ENCODE peak calls at places on chromosome 1, in ten cellular contexts. One of them, this sample, is unnamed.

GRCh38 chr1:16237343-16237830 is 404 bp upstream of the CPLANE2 start:
- DNase-seq in cardiac muscle cell: no peak
- DNase-seq in AG09319: no peak
- DNase-seq in osteocyte: no peak
- DNase-seq in CD8-positive, alpha-beta memory T cell: no peak
- DNase-seq in midbrain: no peak
- DNase-seq in tibial artery: no peak
- DNase-seq in stomach: no peak
- DNase-seq in stimulated activated CD4-positive, alpha-beta T cell treated with anti-CD3 and anti-CD28 coated beads, Interleukin-1b, Interleukin-23, amount 100 ng/mL, for 24 hours: no peak
- DNase-seq in astrocyte of the spinal cord: no peak
- DNase-seq in this sample: no peak

GRCh38 chr1:119115301-119115700 is 25.2 kb downstream of the WARS2 start:
- DNase-seq in osteocyte: no peak
- DNase-seq in CD8-positive, alpha-beta memory T cell: no peak
- DNase-seq in stomach: no peak
- DNase-seq in cardiac muscle cell: no peak
- DNase-seq in stimulated activated CD4-positive, alpha-beta T cell treated with anti-CD3 and anti-CD28 coated beads, Interleukin-1b, Interleukin-23, amount 100 ng/mL, for 24 hours: no peak
- DNase-seq in astrocyte of the spinal cord: no peak
- DNase-seq in tibial artery: no peak
- DNase-seq in midbrain: no peak
- DNase-seq in AG09319: no peak
- DNase-seq in this sample: no peak

GRCh38 chr1:47514229-47514628 is 76.4 kb downstream of the FOXD2 start:
- DNase-seq in astrocyte of the spinal cord: no peak
- DNase-seq in cardiac muscle cell: no peak
- DNase-seq in tibial artery: no peak
- DNase-seq in osteocyte: no peak
- DNase-seq in CD8-positive, alpha-beta memory T cell: no peak
- DNase-seq in AG09319: no peak
- DNase-seq in stimulated activated CD4-positive, alpha-beta T cell treated with anti-CD3 and anti-CD28 coated beads, Interleukin-1b, Interleukin-23, amount 100 ng/mL, for 24 hours: no peak
- DNase-seq in stomach: no peak
- DNase-seq in midbrain: no peak
- DNase-seq in this sample: no peak

GRCh38 chr1:152003846-152004442 is 10.3 kb upstream of the S100A10 start:
- DNase-seq in tibial artery: no peak
- DNase-seq in midbrain: no peak
- DNase-seq in stomach: no peak
- DNase-seq in osteocyte: no peak
- DNase-seq in AG09319: no peak
- DNase-seq in cardiac muscle cell: peak
- DNase-seq in stimulated activated CD4-positive, alpha-beta T cell treated with anti-CD3 and anti-CD28 coated beads, Interleukin-1b, Interleukin-23, amount 100 ng/mL, for 24 hours: no peak
- DNase-seq in CD8-positive, alpha-beta memory T cell: no peak
- DNase-seq in astrocyte of the spinal cord: no peak
- DNase-seq in this sample: no peak

GRCh38 chr1:24923485-24924113 is 6.5 kb downstream of the RUNX3 start:
- DNase-seq in astrocyte of the spinal cord: no peak
- DNase-seq in stomach: no peak
- DNase-seq in tibial artery: no peak
- DNase-seq in CD8-positive, alpha-beta memory T cell: no peak
- DNase-seq in stimulated activated CD4-positive, alpha-beta T cell treated with anti-CD3 and anti-CD28 coated beads, Interleukin-1b, Interleukin-23, amount 100 ng/mL, for 24 hours: no peak
- DNase-seq in midbrain: no peak
- DNase-seq in osteocyte: no peak
- DNase-seq in AG09319: no peak
- DNase-seq in cardiac muscle cell: no peak
- DNase-seq in this sample: no peak

GRCh38 chr1:64624446-64624766 is 120.5 kb upstream of the RAVER2 start:
- DNase-seq in osteocyte: no peak
- DNase-seq in tibial artery: no peak
- DNase-seq in midbrain: no peak
- DNase-seq in stimulated activated CD4-positive, alpha-beta T cell treated with anti-CD3 and anti-CD28 coated beads, Interleukin-1b, Interleukin-23, amount 100 ng/mL, for 24 hours: no peak
- DNase-seq in AG09319: peak
- DNase-seq in CD8-positive, alpha-beta memory T cell: no peak
- DNase-seq in cardiac muscle cell: peak
- DNase-seq in astrocyte of the spinal cord: no peak
- DNase-seq in stomach: no peak
- DNase-seq in this sample: no peak

GRCh38 chr1:98046031-98046641 is 125.3 kb upstream of the DPYD start:
- DNase-seq in stimulated activated CD4-positive, alpha-beta T cell treated with anti-CD3 and anti-CD28 coated beads, Interleukin-1b, Interleukin-23, amount 100 ng/mL, for 24 hours: no peak
- DNase-seq in stomach: no peak
- DNase-seq in CD8-positive, alpha-beta memory T cell: no peak
- DNase-seq in midbrain: no peak
- DNase-seq in astrocyte of the spinal cord: peak
- DNase-seq in osteocyte: peak
- DNase-seq in tibial artery: no peak
- DNase-seq in cardiac muscle cell: peak
- DNase-seq in AG09319: no peak
- DNase-seq in this sample: no peak

GRCh38 chr1:246792603-246793002 is 68.4 kb downstream of the SCCPDH start:
- DNase-seq in midbrain: no peak
- DNase-seq in CD8-positive, alpha-beta memory T cell: no peak
- DNase-seq in stomach: no peak
- DNase-seq in AG09319: no peak
- DNase-seq in cardiac muscle cell: no peak
- DNase-seq in tibial artery: peak
- DNase-seq in astrocyte of the spinal cord: no peak
- DNase-seq in osteocyte: no peak
- DNase-seq in stimulated activated CD4-positive, alpha-beta T cell treated with anti-CD3 and anti-CD28 coated beads, Interleukin-1b, Interleukin-23, amount 100 ng/mL, for 24 hours: no peak
- DNase-seq in this sample: no peak

GRCh38 chr1:191096405-191096804 is 618.7 kb upstream of the BRINP3 start:
- DNase-seq in cardiac muscle cell: no peak
- DNase-seq in astrocyte of the spinal cord: no peak
- DNase-seq in tibial artery: no peak
- DNase-seq in stomach: no peak
- DNase-seq in CD8-positive, alpha-beta memory T cell: no peak
- DNase-seq in midbrain: no peak
- DNase-seq in stimulated activated CD4-positive, alpha-beta T cell treated with anti-CD3 and anti-CD28 coated beads, Interleukin-1b, Interleukin-23, amount 100 ng/mL, for 24 hours: no peak
- DNase-seq in osteocyte: no peak
- DNase-seq in AG09319: no peak
- DNase-seq in this sample: no peak

GRCh38 chr1:169795687-169796086 is 980 bp upstream of the METTL18 start:
- DNase-seq in stomach: no peak
- DNase-seq in stimulated activated CD4-positive, alpha-beta T cell treated with anti-CD3 and anti-CD28 coated beads, Interleukin-1b, Interleukin-23, amount 100 ng/mL, for 24 hours: no peak
- DNase-seq in CD8-positive, alpha-beta memory T cell: no peak
- DNase-seq in astrocyte of the spinal cord: peak
- DNase-seq in midbrain: no peak
- DNase-seq in AG09319: no peak
- DNase-seq in cardiac muscle cell: no peak
- DNase-seq in tibial artery: no peak
- DNase-seq in osteocyte: no peak
- DNase-seq in this sample: no peak

GRCh38 chr1:1033009-1033587 is 13.2 kb downstream of the AGRN start:
- DNase-seq in osteocyte: peak
- DNase-seq in astrocyte of the spinal cord: peak
- DNase-seq in midbrain: peak
- DNase-seq in tibial artery: no peak
- DNase-seq in AG09319: peak
- DNase-seq in stomach: peak
- DNase-seq in stimulated activated CD4-positive, alpha-beta T cell treated with anti-CD3 and anti-CD28 coated beads, Interleukin-1b, Interleukin-23, amount 100 ng/mL, for 24 hours: peak
- DNase-seq in CD8-positive, alpha-beta memory T cell: peak
- DNase-seq in cardiac muscle cell: peak
- DNase-seq in this sample: no peak

This sample was measured in coronary artery.